ENCODE peak calls at places on chromosomes 11 and 22, in four cellular contexts. J, E, C and W are unnamed samples.

GRCh38 chr11:67053896-67054850 is 2.5 kb upstream of the RHOD start:
- DNase-seq in J (peak; percentile 88), E (no peak), C (peak; percentile 49), W (peak; percentile 80)

GRCh38 chr11:116353517-116353916 is 419.3 kb downstream of the BUD13 start:
- DNase-seq in J (no peak), E (no peak), C (no peak), W (no peak)

GRCh38 chr22:44496844-44497217 is 1.2 kb downstream of the RTL6 start:
- DNase-seq in J (no peak), E (no peak), C (no peak), W (no peak)

GRCh38 chr11:64568041-64568571 is 22.9 kb upstream of the SLC22A12 start:
- DNase-seq in J (no peak), E (no peak), C (no peak), W (no peak)

GRCh38 chr11:60978546-60979380 is 7.3 kb downstream of the CD6 start:
- DNase-seq in J (no peak), E (peak; percentile 21), C (no peak), W (no peak)

GRCh38 chr22:23243006-23243573 is 62.8 kb downstream of the BCR start:
- DNase-seq in J (peak; percentile 64), E (peak; percentile 41), C (no peak), W (no peak)

GRCh38 chr11:103091024-103091423 is 936 bp downstream of the DCUN1D5 start:
- DNase-seq in J (no peak), E (no peak), C (peak; percentile 12), W (peak; percentile 22)

GRCh38 chr11:118625976-118626375 is 18.6 kb downstream of the PHLDB1 start:
- DNase-seq in J (peak; percentile 51), E (no peak), C (no peak), W (no peak)

GRCh38 chr11:96394773-96395172 is 5.0 kb downstream of the JRKL start:
- DNase-seq in J (no peak), E (no peak), C (no peak), W (no peak)

GRCh38 chr22:17106161-17106784 is 14.9 kb downstream of the TMEM121B start:
- DNase-seq in J (no peak), E (no peak), C (no peak), W (no peak)

GRCh38 chr22:19941365-19942070 is at the start of the genes COMT and TXNRD2:
- DNase-seq in J (peak; percentile 100), E (no peak), C (no peak), W (peak; percentile 62)

GRCh38 chr22:17119481-17120202 is 1.5 kb downstream of the TMEM121B start:
- DNase-seq in J (no peak), E (no peak), C (no peak), W (peak; percentile 59)

GRCh38 chr11:110092577-110093406 is at the start of gene ZC3H12C:
- DNase-seq in J (peak; percentile 80), E (no peak), C (peak; percentile 84), W (peak; percentile 47)

DNA sequence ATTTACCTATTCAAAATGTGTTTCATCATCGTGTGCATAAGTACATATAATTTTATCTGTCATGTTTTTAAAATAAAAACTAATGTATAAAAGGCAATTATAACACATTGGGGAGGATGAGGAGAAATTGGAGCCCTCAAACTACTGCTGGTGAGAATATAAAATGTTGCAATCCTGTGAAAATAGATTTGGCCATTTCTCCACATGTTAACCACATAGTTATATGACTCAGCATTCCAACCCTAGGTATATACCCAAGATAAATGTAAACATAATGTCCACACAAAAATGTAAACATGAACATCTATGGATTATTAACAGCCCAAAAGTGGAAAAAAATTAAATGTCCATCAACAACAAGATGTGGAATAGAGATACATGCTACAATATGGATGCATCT is 928.0 kb upstream of the FAT3 start:
- DNase-seq in J (no peak), E (no peak), C (no peak), W (no peak)
- TF ChIP-seq BHLHE40 in J (no peak), E (no peak), C (no peak), W (no peak)

GRCh38 chr11:79487412-79487811 is 46.6 kb upstream of the TENM4 start:
- DNase-seq in J (no peak), E (no peak), C (no peak), W (no peak)

GRCh38 chr11:79486239-79486984 is 45.6 kb upstream of the TENM4 start:
- DNase-seq in J (no peak), E (no peak), C (no peak), W (no peak)

GRCh38 chr11:79488286-79488685 is 47.5 kb upstream of the TENM4 start:
- DNase-seq in J (no peak), E (no peak), C (no peak), W (no peak)

GRCh38 chr11:79493555-79494171 is 52.8 kb upstream of the TENM4 start:
- DNase-seq in J (peak; percentile 81), E (no peak), C (peak; percentile 47), W (peak; percentile 70)

DNA sequence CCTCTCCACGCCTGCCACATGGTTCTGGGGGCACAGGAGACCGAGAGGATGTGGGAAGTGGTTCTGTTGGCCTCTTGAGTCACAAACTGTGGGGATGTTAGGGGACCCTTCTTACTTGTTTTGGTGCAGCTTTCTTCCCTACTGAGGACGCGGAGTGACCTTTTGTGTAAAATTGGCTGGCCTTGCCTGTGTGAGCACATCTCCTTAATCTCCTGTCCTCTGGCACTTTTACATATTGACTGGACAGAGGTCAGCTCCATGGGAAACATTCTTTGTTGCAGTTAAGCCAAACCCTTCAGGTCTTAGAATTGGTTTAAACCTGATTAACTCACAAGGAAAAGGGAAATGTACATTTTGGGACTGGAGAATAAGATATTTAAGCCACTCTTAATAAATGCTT is 51.2 kb upstream of the TENM4 start:
- DNase-seq in J (no peak), E (no peak), C (no peak), W (no peak)
- TF ChIP-seq MYC in J (no peak), E (no peak), C (no peak), W (no peak)

DNA sequence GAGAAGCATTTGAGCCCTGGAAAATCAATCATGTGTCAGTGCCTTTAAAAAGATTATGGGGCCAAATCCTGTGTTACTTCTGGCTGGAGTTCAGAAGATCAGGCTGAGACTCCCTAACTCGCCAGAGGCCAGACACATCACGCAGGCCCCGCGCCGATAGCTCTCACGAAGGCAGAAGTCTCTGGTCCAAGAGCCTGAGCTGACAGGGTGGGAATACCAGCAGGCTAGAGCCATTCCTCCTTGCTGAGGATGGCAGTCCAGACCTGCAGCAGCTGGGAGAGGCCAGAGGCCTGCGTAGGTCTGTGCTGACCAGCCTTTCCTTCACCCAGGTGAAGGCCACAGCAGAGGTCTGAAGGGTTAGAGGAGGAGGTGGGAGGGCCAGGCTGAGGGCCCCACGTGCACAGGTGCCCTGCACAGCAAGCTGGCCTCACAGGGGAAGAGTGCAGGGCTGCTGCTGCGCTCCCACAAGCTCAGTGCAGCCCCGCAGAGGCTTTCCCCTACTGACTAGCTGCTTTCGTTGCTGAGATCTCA is 52.9 kb downstream of the ST14 start:
- DNase-seq in J (no peak), E (no peak), C (no peak), W (no peak)
- TF ChIP-seq BHLHE40 in J (no peak), E (no peak), C (no peak), W (no peak)

GRCh38 chr11:85941380-85941973 is 86.3 kb downstream of the CCDC83 start:
- DNase-seq in J (peak; percentile 38), E (no peak), C (peak; percentile 56), W (peak; percentile 66)
- TF ChIP-seq MYC in J (no peak), E (no peak), C (no peak), W (no peak)

DNA sequence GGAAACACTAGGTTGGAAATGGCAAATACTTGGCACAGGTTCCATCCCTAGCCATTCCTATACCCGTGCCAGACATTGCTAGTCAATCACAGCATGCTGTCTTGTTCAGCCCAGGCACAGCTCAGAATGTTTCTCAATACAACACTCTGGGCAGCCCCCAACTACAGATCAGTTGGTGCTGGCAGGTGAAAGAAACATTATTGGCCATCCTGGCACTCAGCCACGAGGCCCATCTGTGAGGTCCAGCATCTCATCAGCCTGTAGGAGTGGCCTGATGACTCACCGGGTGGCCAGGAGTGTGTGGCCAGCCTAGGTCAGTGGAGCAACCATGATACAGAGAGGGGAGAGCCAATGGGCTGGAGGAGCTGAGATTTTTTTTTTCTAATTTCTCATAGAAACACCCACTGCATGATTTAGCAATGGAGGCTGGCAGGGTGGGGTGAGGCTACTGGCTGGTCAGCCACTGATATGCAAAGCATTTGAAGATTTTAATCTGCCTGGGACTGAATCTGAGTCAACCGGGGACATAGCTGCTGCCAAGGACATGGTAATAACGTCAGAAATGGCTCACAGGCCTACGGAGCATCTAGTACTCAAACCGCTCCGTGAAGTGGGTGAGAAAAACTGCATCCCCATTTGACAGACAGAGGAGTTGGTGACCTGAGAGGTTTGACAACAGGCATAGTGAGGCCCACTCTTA is 5.4 kb downstream of the MYO18B start:
- DNase-seq in J (peak; percentile 76), E (no peak), C (peak; percentile 35), W (peak; percentile 49)
- TF ChIP-seq BHLHE40 in J (no peak), E (no peak), C (no peak), W (no peak)